ENCODE peak calls at places on chromosome 21, in four cellular contexts. G, W, H and L are unnamed samples.

GRCh38 chr21:42201615-42202161 is 17.3 kb upstream of the ABCG1 start:
- DNase-seq in G (no peak), W (no peak), H (no peak), L (no peak)

GRCh38 chr21:18951291-18952038 is 547.9 kb upstream of the TMPRSS15 start:
- DNase-seq in G (peak), W (peak), H (no peak), L (no peak)

GRCh38 chr21:33433425-33434114 is 30.4 kb downstream of the IFNGR2 start:
- DNase-seq in G (no peak), W (no peak), H (no peak), L (no peak)

GRCh38 chr21:15183712-15184353 is 119.0 kb upstream of the NRIP1 start:
- DNase-seq in G (no peak), W (no peak), H (no peak), L (no peak)

GRCh38 chr21:34074283-34075098 is 1.1 kb downstream of the MRPS6 start:
- DNase-seq in G (no peak), W (no peak), H (no peak), L (no peak)

GRCh38 chr21:31559368-31560119 is 99.9 kb upstream of the SOD1 start:
- DNase-seq in G (peak), W (peak), H (peak), L (peak)

GRCh38 chr21:22961248-22961647 is 1963.0 kb downstream of the NCAM2 start:
- DNase-seq in G (no peak), W (no peak), H (no peak), L (no peak)

GRCh38 chr21:36690637-36691538 is 8.0 kb upstream of the SIM2 start:
- DNase-seq in G (no peak), W (no peak), H (no peak), L (no peak)

GRCh38 chr21:46559291-46559983 is 45.4 kb downstream of the S100B start:
- DNase-seq in G (no peak), W (peak), H (no peak), L (no peak)

GRCh38 chr21:33374080-33374873 is 28.9 kb upstream of the IFNGR2 start:
- DNase-seq in G (no peak), W (peak), H (peak), L (peak)

GRCh38 chr21:39637197-39637970 is 24.6 kb downstream of the B3GALT5 start:
- DNase-seq in G (peak), W (no peak), H (no peak), L (no peak)

GRCh38 chr21:36589352-36589971 is 109.5 kb upstream of the SIM2 start:
- DNase-seq in G (no peak), W (peak), H (peak), L (peak)

GRCh38 chr21:21097425-21097824 is 99.2 kb downstream of the NCAM2 start:
- DNase-seq in G (no peak), W (no peak), H (no peak), L (no peak)

GRCh38 chr21:34613679-34614442 is 1.1 kb downstream of the RCAN1 start:
- DNase-seq in G (no peak), W (no peak), H (peak), L (peak)

GRCh38 chr21:31554511-31555022 is 104.9 kb upstream of the SOD1 start:
- DNase-seq in G (no peak), W (peak), H (peak), L (peak)

GRCh38 chr21:33976082-33976979 is 60.7 kb upstream of the ATP5PO start:
- DNase-seq in G (peak), W (peak), H (peak), L (peak)

GRCh38 chr21:46585191-46585953 is 19.5 kb downstream of the S100B start:
- DNase-seq in G (no peak), W (no peak), H (no peak), L (no peak)

GRCh38 chr21:37244506-37245083 is 22.5 kb downstream of the VPS26C start:
- DNase-seq in G (no peak), W (no peak), H (peak), L (no peak)

GRCh38 chr21:46661627-46662366 is 26.3 kb downstream of the PRMT2 start:
- DNase-seq in G (no peak), W (no peak), H (no peak), L (no peak)

GRCh38 chr21:28971171-28971570 is 21.5 kb downstream of the LTN1 start:
- DNase-seq in G (no peak), W (no peak), H (peak), L (peak)

GRCh38 chr21:41888749-41889376 is 9.7 kb upstream of the PRDM15 start:
- DNase-seq in G (no peak), W (no peak), H (no peak), L (no peak)